ENCODE peak calls at places on chromosomes 5 and 9, in eight cellular contexts. U is HepG2, N is K562, K is SK-N-SH, V is GM23338, A is HCT116, Z is GM12878, G is Panc1. R is an unnamed sample.

GRCh38 chr5:18195910-18196309 is 561.6 kb downstream of the TAF11L14 start:
- DNase-seq in V (no peak), U (no peak), K (no peak), G (no peak), A (no peak), N (no peak), Z (no peak), R (no peak)

GRCh38 chr9:85004818-85005413 is 335.4 kb downstream of the NTRK2 start:
- DNase-seq in Z (peak; percentile 21), A (no peak), V (peak; percentile 5), N (no peak), U (no peak), K (no peak), G (no peak), R (no peak)

GRCh38 chr5:143274952-143275351 is 128.5 kb downstream of the NR3C1 start:
- DNase-seq in U (no peak), K (no peak), G (no peak), Z (no peak), V (no peak), N (no peak), A (no peak), R (no peak)

GRCh38 chr5:160064979-160065619 is 54.2 kb downstream of the PWWP2A start:
- DNase-seq in A (no peak), N (no peak), G (no peak), U (no peak), K (peak; percentile 23), Z (no peak), V (no peak), R (no peak)

GRCh38 chr5:74299833-74300232 is 340.7 kb downstream of the ENC1 start:
- DNase-seq in N (no peak), A (no peak), U (no peak), V (no peak), K (no peak), G (no peak), Z (no peak), R (no peak)

GRCh38 chr9:136587944-136588662 is 42.3 kb upstream of the NOTCH1 start:
- DNase-seq in N (peak; percentile 57), K (peak; percentile 48), G (no peak), Z (no peak), V (peak; percentile 99), U (no peak), A (no peak), R (peak; percentile 61)

GRCh38 chr9:110123364-110124095 is 84.4 kb downstream of the C9orf152 start:
- DNase-seq in G (no peak), K (no peak), U (no peak), N (no peak), Z (no peak), V (no peak), A (no peak), R (no peak)

GRCh38 chr5:60673329-60673728 is 26.6 kb downstream of the DEPDC1B start:
- DNase-seq in U (no peak), K (no peak), V (no peak), G (no peak), Z (no peak), A (no peak), N (no peak), R (no peak)

GRCh38 chr5:170509323-170509660 is 5.5 kb downstream of the KCNIP1 start:
- DNase-seq in A (no peak), K (no peak), N (no peak), V (no peak), U (no peak), Z (no peak), G (no peak), R (no peak)

GRCh38 chr9:134559013-134559412 is 82.6 kb upstream of the COL5A1 start:
- DNase-seq in G (no peak), A (no peak), V (no peak), Z (no peak), U (no peak), N (no peak), K (no peak), R (peak; percentile 16)

GRCh38 chr5:73709536-73710129 is 83.6 kb downstream of the ARHGEF28 start:
- DNase-seq in N (no peak), G (no peak), K (no peak), A (no peak), V (no peak), U (peak; percentile 24), Z (no peak), R (no peak)

GRCh38 chr5:14445581-14446290 is 135.9 kb upstream of the OTULINL start:
- DNase-seq in N (no peak), A (no peak), K (peak; percentile 51), U (no peak), G (no peak), Z (no peak), V (peak; percentile 91), R (peak; percentile 4)

GRCh38 chr5:34735436-34736426 is 79.6 kb downstream of the RAI14 start:
- DNase-seq in A (no peak), V (no peak), N (no peak), K (no peak), G (no peak), U (no peak), Z (no peak), R (no peak)

GRCh38 chr5:76299592-76299991 is 103.5 kb upstream of the IQGAP2 start:
- DNase-seq in G (no peak), A (no peak), Z (peak; percentile 25), U (no peak), N (no peak), V (no peak), K (no peak), R (no peak)

GRCh38 chr5:155794801-155795200 is 532.2 kb upstream of the SGCD start:
- DNase-seq in V (peak; percentile 2), U (no peak), Z (no peak), G (no peak), K (no peak), N (no peak), A (peak; percentile 8), R (no peak)

GRCh38 chr5:37789991-37790390 is 49.9 kb downstream of the GDNF start:
- DNase-seq in U (no peak), N (no peak), G (no peak), Z (no peak), V (no peak), K (no peak), A (no peak), R (no peak)

GRCh38 chr5:171863928-171864327 is 78.3 kb downstream of the SMIM23 start:
- DNase-seq in U (no peak), G (no peak), N (no peak), Z (no peak), K (no peak), A (no peak), V (no peak), R (no peak)

GRCh38 chr9:128905964-128906363 is 14.8 kb upstream of the PHYHD1 start:
- DNase-seq in G (no peak), K (no peak), A (no peak), Z (no peak), U (peak; percentile 76), V (no peak), N (no peak), R (no peak)

DNA sequence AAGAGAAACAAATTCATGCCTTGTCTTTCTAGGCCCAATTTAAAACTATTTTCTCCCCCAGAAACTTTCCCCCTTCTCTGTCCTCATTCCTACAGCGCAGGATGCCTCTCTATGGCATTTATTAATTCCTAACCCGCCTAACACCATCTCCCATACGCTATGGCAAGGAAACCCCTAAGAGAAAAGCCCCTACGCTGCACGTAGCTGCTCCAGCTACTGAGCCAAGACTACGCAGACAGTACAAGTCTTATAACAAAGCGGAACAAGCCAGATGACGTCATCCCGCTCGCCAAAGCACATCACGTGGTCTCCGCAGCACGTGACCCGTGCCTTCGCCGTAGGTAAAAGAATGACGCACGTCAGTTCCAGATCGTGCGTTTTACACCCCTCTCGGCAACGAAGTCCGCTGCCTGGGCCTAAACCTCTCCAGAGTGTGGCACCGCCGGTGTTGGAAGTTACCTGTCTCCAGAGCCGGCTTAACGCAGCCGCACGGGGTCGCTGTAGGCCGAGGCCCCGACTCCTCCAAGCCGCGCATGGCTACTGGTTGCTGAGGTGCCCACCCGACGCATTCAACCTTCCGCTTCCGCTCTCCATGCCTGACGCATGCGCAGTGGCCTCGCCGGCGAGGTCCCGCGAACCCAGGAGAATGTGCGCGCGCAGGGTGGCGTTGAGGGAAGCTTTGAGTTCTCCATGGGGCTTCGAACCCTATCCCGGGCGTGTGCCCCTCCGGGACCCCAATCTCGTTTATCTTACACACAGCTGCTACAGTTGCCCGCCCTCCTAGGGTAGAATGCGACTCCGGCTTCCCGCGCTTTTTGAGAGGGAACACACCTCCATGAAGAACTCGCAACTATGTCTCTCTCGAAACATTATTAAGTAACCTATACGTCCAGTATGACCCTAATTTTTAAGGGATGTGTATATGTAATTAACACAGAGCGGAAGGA is at the start of gene TRMO:
- DNase-seq in V (peak; percentile 97), A (peak; percentile 98), N (peak; percentile 94), Z (peak; percentile 98), K (peak; percentile 93), U (peak; percentile 93), G (peak; percentile 92), R (peak; percentile 97)
- TF ChIP-seq CTCF in V (peak; percentile 60), A (peak; percentile 71), N (peak; percentile 87), Z (peak; percentile 64), K (peak; percentile 77), U (peak; percentile 96), G (peak; percentile 83), R (peak; percentile 68)

GRCh38 chr9:7490317-7491108 is 309.1 kb downstream of the DMAC1 start:
- DNase-seq in Z (no peak), N (no peak), U (no peak), V (no peak), A (no peak), K (no peak), G (no peak), R (no peak)

GRCh38 chr9:7491641-7492040 is 307.9 kb downstream of the DMAC1 start:
- DNase-seq in V (no peak), U (no peak), N (no peak), Z (no peak), A (no peak), G (no peak), K (no peak), R (no peak)

GRCh38 chr9:7489018-7489417 is 310.6 kb downstream of the DMAC1 start:
- DNase-seq in Z (no peak), A (no peak), N (no peak), U (no peak), G (no peak), V (no peak), K (peak; percentile 38), R (no peak)
- TF ChIP-seq REST in Z (no peak), A (no peak), N (no peak), U (no peak), G (no peak), V (no peak), K (no peak), R (no peak)

DNA sequence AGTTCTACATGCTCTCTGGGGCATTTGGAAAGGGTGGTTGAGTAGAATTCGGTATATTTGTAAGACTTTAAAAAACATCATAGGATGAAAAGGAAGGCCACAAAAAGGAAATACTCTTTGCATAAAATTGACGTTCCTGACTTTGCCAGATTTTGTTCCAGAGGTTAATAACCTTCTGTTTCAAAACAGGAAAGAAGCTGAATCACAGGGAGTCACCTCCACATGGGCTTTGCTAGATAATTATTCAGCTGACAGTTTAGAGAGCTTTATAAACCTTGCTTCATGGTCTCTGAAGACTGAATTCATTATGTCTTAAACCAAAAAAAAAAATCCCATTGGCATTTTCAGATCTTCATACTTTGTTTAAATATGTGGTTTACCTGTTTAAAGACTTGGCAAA is 203.7 kb downstream of the SEMA6A start:
- DNase-seq in Z (no peak), K (no peak), U (no peak), N (no peak), A (no peak), V (no peak), G (no peak), R (no peak)
- TF ChIP-seq POLR2AphosphoS5 in Z (no peak), K (no peak), U (no peak), N (no peak), A (no peak), V (no peak), G (no peak), R (no peak)

GRCh38 chr5:164422400-164422799 is 917.0 kb downstream of the MAT2B start:
- DNase-seq in V (peak; percentile 75), G (no peak), K (no peak), Z (no peak), U (peak; percentile 22), N (peak; percentile 13), A (no peak), R (no peak)
- TF ChIP-seq CTCF in V (peak; percentile 57), G (no peak), K (no peak), Z (no peak), U (no peak), N (peak; percentile 51), A (no peak), R (no peak)